ENCODE peak calls at places on chromosomes 2 and 18, in nine cellular contexts. P is ACHN; Y is cardiac fibroblast; H is Kasumi-1; F is LoVo; E is endothelial cell; I is CD8-positive, alpha-beta memory T cell; W is PC-3; K is HuH-7. R is an unnamed sample.

GRCh38 chr18:68181956-68182355 is 533.0 kb downstream of the TMX3 start:
- DNase-seq in P (no peak), Y (peak), H (no peak), F (no peak), E (no peak), I (no peak), W (peak), K (no peak), R (no peak)

GRCh38 chr18:55839350-55839749 is 251.4 kb upstream of the TCF4 start:
- DNase-seq in P (no peak), Y (peak), H (no peak), F (no peak), E (no peak), I (no peak), W (peak), K (no peak), R (no peak)

GRCh38 chr2:224401641-224402342 is at the start of gene FAM124B:
- DNase-seq in P (no peak), Y (peak), H (peak), F (no peak), E (peak), I (peak), W (no peak), K (no peak), R (no peak)

GRCh38 chr2:1751768-1752725 is 7.7 kb upstream of the PXDN start:
- DNase-seq in P (no peak), Y (no peak), H (no peak), F (no peak), E (no peak), I (no peak), W (no peak), K (no peak), R (no peak)

GRCh38 chr2:150060341-150060740 is 427.1 kb downstream of the RND3 start:
- DNase-seq in P (no peak), Y (peak), H (no peak), F (no peak), E (no peak), I (no peak), W (no peak), K (no peak), R (no peak)

GRCh38 chr2:26001743-26002341 is 19.5 kb upstream of the KIF3C start:
- DNase-seq in P (no peak), Y (peak), H (peak), F (no peak), E (no peak), I (no peak), W (no peak), K (no peak), R (no peak)

GRCh38 chr2:3784731-3785130 is 81.4 kb downstream of the DCDC2C start:
- DNase-seq in P (no peak), Y (no peak), H (no peak), F (no peak), E (no peak), I (no peak), W (peak), K (no peak), R (no peak)

GRCh38 chr2:152228215-152228614 is 52.7 kb upstream of the STAM2 start:
- DNase-seq in P (no peak), Y (peak), H (no peak), F (no peak), E (no peak), I (no peak), W (no peak), K (no peak), R (no peak)

GRCh38 chr18:11851156-11852047 is at the start of gene CHMP1B:
- DNase-seq in P (peak), Y (peak), H (peak), F (peak), E (peak), I (peak), W (peak), K (peak), R (peak)

GRCh38 chr2:96136123-96136720 is 2.1 kb downstream of the ASTL start:
- DNase-seq in P (no peak), Y (no peak), H (no peak), F (no peak), E (no peak), I (peak), W (no peak), K (no peak), R (no peak)

GRCh38 chr2:28209312-28209711 is 183.3 kb upstream of the FOSL2 start:
- DNase-seq in P (no peak), Y (no peak), H (no peak), F (peak), E (no peak), I (no peak), W (no peak), K (no peak), R (no peak)

GRCh38 chr2:192195548-192196418 is 1.1 kb upstream of the TMEFF2 start:
- DNase-seq in P (peak), Y (peak), H (peak), F (no peak), E (peak), I (no peak), W (peak), K (peak), R (no peak)

GRCh38 chr2:63613391-63613901 is 24.7 kb downstream of the MDH1 start:
- DNase-seq in P (no peak), Y (peak), H (no peak), F (no peak), E (no peak), I (no peak), W (no peak), K (no peak), R (no peak)

R was measured in SW 1271.